ENCODE peak calls at places on chromosomes 2 and 18, in four cellular contexts. S, I, Q and M are unnamed samples.

GRCh38 chr2:158599609-158600008 is 142.9 kb downstream of the PKP4 start:
- DNase-seq in S (no peak), I (no peak), Q (no peak), M (no peak)

GRCh38 chr2:126614529-126615279 is 41.3 kb upstream of the GYPC start:
- DNase-seq in S (no peak), I (no peak), Q (no peak), M (no peak)

GRCh38 chr18:76592981-76593381 is 97.9 kb upstream of the ZNF516 start:
- DNase-seq in S (no peak), I (no peak), Q (peak), M (peak)

GRCh38 chr2:151264157-151264835 is 2.6 kb upstream of the RBM43 start:
- DNase-seq in S (no peak), I (no peak), Q (no peak), M (peak)

GRCh38 chr2:136384541-136385303 is 266.8 kb upstream of the CXCR4 start:
- DNase-seq in S (no peak), I (peak), Q (peak), M (peak)

GRCh38 chr18:79528296-79528695 is 132.6 kb downstream of the NFATC1 start:
- DNase-seq in S (no peak), I (no peak), Q (no peak), M (no peak)

GRCh38 chr2:109680523-109681297 is 66.5 kb downstream of the SOWAHC start:
- DNase-seq in S (no peak), I (no peak), Q (no peak), M (no peak)

GRCh38 chr2:46297546-46298271 is 502 bp downstream of the EPAS1 start:
- DNase-seq in S (no peak), I (peak), Q (peak), M (peak)

GRCh38 chr2:235230809-235231601 is 262.8 kb upstream of the AGAP1 start:
- DNase-seq in S (no peak), I (no peak), Q (no peak), M (no peak)

GRCh38 chr2:59399126-59399525 is 1154.3 kb downstream of the BCL11A start:
- DNase-seq in S (no peak), I (no peak), Q (no peak), M (no peak)

GRCh38 chr2:191946471-191947182 is 99.7 kb upstream of the CAVIN2 start:
- DNase-seq in S (no peak), I (no peak), Q (no peak), M (no peak)

GRCh38 chr2:213559053-213559452 is 274.8 kb downstream of the SPAG16 start:
- DNase-seq in S (no peak), I (no peak), Q (no peak), M (no peak)

GRCh38 chr2:72931280-72931910 is 14.1 kb downstream of the EMX1 start:
- DNase-seq in S (no peak), I (no peak), Q (no peak), M (peak)

GRCh38 chr2:16425462-16426336 is 239.9 kb downstream of the CYRIA start:
- DNase-seq in S (no peak), I (no peak), Q (peak), M (no peak)

GRCh38 chr2:11864724-11865123 is 118.3 kb downstream of the LPIN1 start:
- DNase-seq in S (no peak), I (no peak), Q (no peak), M (no peak)

GRCh38 chr2:21773168-21773567 is 649.4 kb downstream of the TDRD15 start:
- DNase-seq in S (no peak), I (no peak), Q (no peak), M (no peak)

GRCh38 chr2:165274698-165275097 is 35.5 kb downstream of the SCN2A start:
- DNase-seq in S (no peak), I (no peak), Q (no peak), M (no peak)

GRCh38 chr2:8003462-8004075 is 678.3 kb upstream of the ID2 start:
- DNase-seq in S (no peak), I (no peak), Q (no peak), M (no peak)

GRCh38 chr2:182672471-182673165 is 43.4 kb upstream of the DNAJC10 start:
- DNase-seq in S (no peak), I (no peak), Q (no peak), M (no peak)

GRCh38 chr2:132636346-132636745 is 33.7 kb downstream of the LYPD1 start:
- DNase-seq in S (no peak), I (no peak), Q (no peak), M (no peak)

GRCh38 chr2:11738589-11739436 is 7.6 kb upstream of the LPIN1 start:
- DNase-seq in S (no peak), I (peak), Q (peak), M (peak)

GRCh38 chr2:145751634-145752033 is 1231.7 kb upstream of the ZEB2 start:
- DNase-seq in S (no peak), I (no peak), Q (peak), M (no peak)

GRCh38 chr2:69683170-69683971 is 39.8 kb upstream of the AAK1 start:
- DNase-seq in S (no peak), I (no peak), Q (no peak), M (no peak)

GRCh38 chr2:233036162-233036838 is 3.8 kb downstream of the NEU2 start:
- DNase-seq in S (no peak), I (no peak), Q (no peak), M (no peak)

GRCh38 chr2:65098741-65099140 is 31.2 kb downstream of the RAB1A start:
- DNase-seq in S (no peak), I (no peak), Q (no peak), M (no peak)

GRCh38 chr2:162917626-162918025 is 79.1 kb upstream of the KCNH7 start:
- DNase-seq in S (no peak), I (no peak), Q (no peak), M (no peak)

GRCh38 chr2:111663471-111663951 is 220.5 kb downstream of the ANAPC1 start:
- DNase-seq in S (no peak), I (no peak), Q (peak), M (no peak)

GRCh38 chr2:224217962-224218347 is 178.9 kb upstream of the SERPINE2 start:
- DNase-seq in S (no peak), I (no peak), Q (no peak), M (no peak)

GRCh38 chr18:32373995-32374394 is 96.7 kb downstream of the GAREM1 start:
- DNase-seq in S (no peak), I (no peak), Q (no peak), M (no peak)

GRCh38 chr2:241726459-241726858 is 8.0 kb upstream of the D2HGDH start:
- DNase-seq in S (no peak), I (no peak), Q (no peak), M (no peak)

GRCh38 chr18:47979611-47980200 is 49.2 kb upstream of the SMAD2 start:
- DNase-seq in S (no peak), I (no peak), Q (peak), M (no peak)

GRCh38 chr2:218607436-218608115 is at the start of gene PLCD4:
- DNase-seq in S (no peak), I (no peak), Q (peak), M (peak)

GRCh38 chr2:146214394-146214929 is 1630.4 kb upstream of the ACVR2A start:
- DNase-seq in S (no peak), I (no peak), Q (no peak), M (no peak)

GRCh38 chr2:101516833-101517690 is 42.1 kb upstream of the RFX8 start:
- DNase-seq in S (no peak), I (no peak), Q (no peak), M (no peak)